ENCODE peak calls at places on chromosomes 1 and 21, in six cellular contexts. L is A549, W is ovary, M is sigmoid colon, R is stomach, E is suprapubic skin. J is an unnamed sample.

GRCh38 chr1:39360726-39361125 is 130.7 kb upstream of the BMP8A start:
- DNase-seq in L (no peak), W (no peak), M (no peak), R (no peak), E (no peak), J (no peak)

GRCh38 chr1:233512538-233512937 is 101.4 kb upstream of the KCNK1 start:
- DNase-seq in L (no peak), W (no peak), M (no peak), R (no peak), E (no peak), J (no peak)

GRCh38 chr1:160264795-160265307 is 2.5 kb upstream of the DCAF8 start:
- DNase-seq in L (no peak), W (no peak), M (no peak), R (no peak), E (no peak), J (no peak)

GRCh38 chr1:239944666-239945065 is 147.0 kb upstream of the FMN2 start:
- DNase-seq in L (no peak), W (no peak), M (no peak), R (no peak), E (no peak), J (no peak)

GRCh38 chr1:188584119-188584518 is 1755.4 kb downstream of the PLA2G4A start:
- DNase-seq in L (no peak), W (no peak), M (no peak), R (no peak), E (no peak), J (no peak)

GRCh38 chr1:235790123-235790522 is 76.6 kb downstream of the LYST start:
- DNase-seq in L (no peak), W (no peak), M (no peak), R (no peak), E (no peak), J (no peak)

GRCh38 chr1:8460132-8460544 is 142.2 kb downstream of the SLC45A1 start:
- DNase-seq in L (no peak), W (no peak), M (no peak), R (no peak), E (no peak), J (no peak)

GRCh38 chr1:54854376-54855020 is 32.5 kb downstream of the DHCR24 start:
- DNase-seq in L (no peak), W (no peak), M (peak), R (no peak), E (peak), J (no peak)

GRCh38 chr1:214623430-214623829 is 20.4 kb downstream of the CENPF start:
- DNase-seq in L (no peak), W (no peak), M (no peak), R (no peak), E (no peak), J (no peak)

GRCh38 chr21:32624726-32625125 is 12.5 kb upstream of the CFAP298 start:
- DNase-seq in L (no peak), W (no peak), M (no peak), R (no peak), E (no peak), J (no peak)

GRCh38 chr1:148264374-148265276 is 112.5 kb upstream of the NBPF11 start:
- DNase-seq in L (peak), W (peak), M (no peak), R (no peak), E (no peak), J (no peak)

GRCh38 chr1:49526672-49527071 is 497.1 kb downstream of the AGBL4 start:
- DNase-seq in L (no peak), W (no peak), M (no peak), R (no peak), E (no peak), J (no peak)

GRCh38 chr1:1020000-1020404 is at the start of gene AGRN:
- DNase-seq in L (no peak), W (peak), M (no peak), R (no peak), E (no peak), J (no peak)

GRCh38 chr1:246427611-246428010 is 79.5 kb downstream of the SMYD3 start:
- DNase-seq in L (no peak), W (no peak), M (no peak), R (no peak), E (no peak), J (no peak)

GRCh38 chr1:92832537-92833160 is 809 bp downstream of the RPL5 start:
- DNase-seq in L (no peak), W (no peak), M (no peak), R (no peak), E (no peak), J (no peak)

GRCh38 chr1:204304067-204304466 is 55.7 kb downstream of the PLEKHA6 start:
- DNase-seq in L (no peak), W (no peak), M (no peak), R (no peak), E (no peak), J (no peak)

GRCh38 chr1:162977944-162978568 is 91.1 kb upstream of the RGS4 start:
- DNase-seq in L (no peak), W (no peak), M (no peak), R (no peak), E (no peak), J (no peak)

GRCh38 chr21:43021756-43022600 is 47.6 kb downstream of the PKNOX1 start:
- DNase-seq in L (no peak), W (no peak), M (no peak), R (no peak), E (no peak), J (no peak)

GRCh38 chr1:44524180-44524579 is 119.1 kb downstream of the RNF220 start:
- DNase-seq in L (no peak), W (no peak), M (no peak), R (no peak), E (no peak), J (no peak)

GRCh38 chr1:15621975-15622374 is 4.7 kb downstream of the DDI2 start:
- DNase-seq in L (no peak), W (no peak), M (no peak), R (no peak), E (no peak), J (no peak)

GRCh38 chr1:85361106-85361505 is 84.7 kb upstream of the BCL10 start:
- DNase-seq in L (no peak), W (no peak), M (no peak), R (no peak), E (no peak), J (no peak)

GRCh38 chr1:203630697-203631096 is 4.1 kb downstream of the ATP2B4 start:
- DNase-seq in L (no peak), W (peak), M (peak), R (no peak), E (no peak), J (no peak)

GRCh38 chr1:59947047-59947938 is 20.7 kb upstream of the CYP2J2 start:
- DNase-seq in L (peak), W (peak), M (peak), R (peak), E (no peak), J (peak)

GRCh38 chr21:46154955-46155513 is 345 bp downstream of the FTCD start:
- DNase-seq in L (no peak), W (peak), M (peak), R (no peak), E (peak), J (peak)

GRCh38 chr1:41847011-41847410 is 71.7 kb downstream of the HIVEP3 start:
- DNase-seq in L (no peak), W (no peak), M (no peak), R (no peak), E (no peak), J (no peak)

GRCh38 chr1:96756789-96757188 is 35.2 kb downstream of the PTBP2 start:
- DNase-seq in L (no peak), W (no peak), M (no peak), R (no peak), E (no peak), J (no peak)

GRCh38 chr1:61356995-61357394 is 274.6 kb downstream of the NFIA start:
- DNase-seq in L (no peak), W (no peak), M (no peak), R (no peak), E (no peak), J (no peak)

GRCh38 chr1:41497631-41498030 is 13.1 kb upstream of the EDN2 start:
- DNase-seq in L (no peak), W (no peak), M (no peak), R (no peak), E (no peak), J (no peak)

GRCh38 chr1:204258213-204259115 is 44.7 kb upstream of the GOLT1A start:
- DNase-seq in L (peak), W (peak), M (no peak), R (peak), E (no peak), J (no peak)

GRCh38 chr1:6026095-6026809 is 19.4 kb upstream of the KCNAB2 start:
- DNase-seq in L (peak), W (peak), M (peak), R (peak), E (peak), J (peak)

GRCh38 chr1:2025491-2025981 is 6.4 kb downstream of the GABRD start:
- DNase-seq in L (no peak), W (peak), M (peak), R (no peak), E (no peak), J (no peak)

GRCh38 chr1:71245246-71245645 is 164.4 kb upstream of the ZRANB2 start:
- DNase-seq in L (no peak), W (no peak), M (no peak), R (no peak), E (no peak), J (no peak)

GRCh38 chr21:45080232-45080631 is 5.9 kb downstream of the ADARB1 start:
- DNase-seq in L (no peak), W (no peak), M (peak), R (no peak), E (no peak), J (no peak)

GRCh38 chr1:162497723-162498441 is at the start of gene UHMK1:
- DNase-seq in L (peak), W (peak), M (peak), R (peak), E (peak), J (peak)

GRCh38 chr1:102174259-102174863 is 177.6 kb upstream of the OLFM3 start:
- DNase-seq in L (no peak), W (no peak), M (no peak), R (no peak), E (no peak), J (no peak)
- TF ChIP-seq CTCF in L (no peak), W (no peak), M (no peak), R (no peak), E (no peak), J (no peak)

DNA sequence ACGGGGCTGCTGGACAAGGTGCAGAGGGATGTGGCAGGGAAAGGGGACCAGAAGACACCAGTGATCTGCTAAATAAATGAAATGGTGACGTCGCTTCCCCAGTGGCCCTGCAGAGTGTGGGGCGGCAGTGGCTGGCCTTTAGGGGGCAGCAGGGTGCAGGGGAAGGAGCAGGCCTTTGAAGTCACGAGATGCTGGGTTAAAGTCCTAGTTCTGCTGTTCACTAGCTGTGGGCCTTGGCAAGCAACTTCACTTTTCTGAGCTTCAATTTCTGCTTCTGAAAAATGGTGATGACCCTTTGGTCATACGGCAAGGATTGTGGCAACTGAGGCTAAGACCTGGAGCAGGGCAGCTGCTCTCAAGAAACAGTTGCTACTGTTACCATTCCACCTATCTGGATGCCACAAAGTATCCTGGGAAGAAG is 9.2 kb upstream of the GALE start:
- DNase-seq in L (peak), W (no peak), M (peak), R (peak), E (no peak), J (no peak)
- TF ChIP-seq EP300 in L (no peak), W (no peak), M (no peak), R (no peak), E (no peak), J (no peak)

DNA sequence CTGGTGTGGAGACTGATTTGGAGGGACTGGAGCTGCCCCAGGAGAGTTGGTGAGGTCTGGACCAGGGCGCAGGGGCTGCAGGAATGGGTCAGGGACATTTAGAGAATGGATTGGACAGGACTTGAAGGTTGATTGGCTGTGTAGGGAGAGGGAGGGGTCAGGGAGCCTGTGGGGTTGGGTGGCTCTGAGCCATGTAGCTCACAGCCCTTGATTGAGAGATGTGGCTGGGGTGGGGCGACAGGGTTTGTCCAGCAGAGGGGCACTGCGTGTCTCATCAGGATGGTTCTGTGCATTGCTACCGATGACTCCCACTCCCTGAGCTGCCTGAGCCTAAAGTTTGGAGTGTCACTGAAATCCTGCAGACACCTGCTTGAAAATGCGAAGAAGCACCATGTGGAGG is 12.1 kb downstream of the AZIN2 start:
- DNase-seq in L (no peak), W (no peak), M (no peak), R (no peak), E (no peak), J (no peak)
- TF ChIP-seq CTCF in L (no peak), W (no peak), M (no peak), R (no peak), E (no peak), J (no peak)

DNA sequence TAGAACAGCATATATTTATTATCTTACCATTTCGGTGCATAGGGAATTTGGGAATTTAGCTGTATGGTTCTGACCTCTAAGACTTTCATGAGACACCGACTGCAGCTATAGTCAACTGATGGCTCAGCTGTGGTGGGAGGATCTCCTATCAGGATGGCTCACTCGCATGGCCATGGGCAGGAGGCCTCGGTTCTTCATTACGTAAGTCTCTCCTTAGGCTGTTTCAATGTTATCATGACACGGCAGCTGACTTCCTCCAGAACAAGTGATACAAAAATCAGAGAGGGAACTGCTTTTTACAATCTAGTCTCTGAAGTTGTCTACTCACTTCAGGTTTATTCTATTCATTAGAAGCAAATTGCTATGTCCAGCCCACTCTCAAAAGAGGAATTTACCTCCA is 13.3 kb upstream of the CAPN8 start:
- DNase-seq in L (no peak), W (no peak), M (no peak), R (no peak), E (no peak), J (no peak)
- TF ChIP-seq EP300 in L (no peak), W (no peak), M (no peak), R (no peak), E (no peak), J (no peak)

GRCh38 chr1:173148538-173148937 is 58.6 kb downstream of the TNFSF4 start:
- DNase-seq in L (no peak), W (no peak), M (no peak), R (no peak), E (no peak), J (no peak)
- TF ChIP-seq CTCF in L (no peak), W (no peak), M (no peak), R (no peak), E (no peak), J (no peak)

DNA sequence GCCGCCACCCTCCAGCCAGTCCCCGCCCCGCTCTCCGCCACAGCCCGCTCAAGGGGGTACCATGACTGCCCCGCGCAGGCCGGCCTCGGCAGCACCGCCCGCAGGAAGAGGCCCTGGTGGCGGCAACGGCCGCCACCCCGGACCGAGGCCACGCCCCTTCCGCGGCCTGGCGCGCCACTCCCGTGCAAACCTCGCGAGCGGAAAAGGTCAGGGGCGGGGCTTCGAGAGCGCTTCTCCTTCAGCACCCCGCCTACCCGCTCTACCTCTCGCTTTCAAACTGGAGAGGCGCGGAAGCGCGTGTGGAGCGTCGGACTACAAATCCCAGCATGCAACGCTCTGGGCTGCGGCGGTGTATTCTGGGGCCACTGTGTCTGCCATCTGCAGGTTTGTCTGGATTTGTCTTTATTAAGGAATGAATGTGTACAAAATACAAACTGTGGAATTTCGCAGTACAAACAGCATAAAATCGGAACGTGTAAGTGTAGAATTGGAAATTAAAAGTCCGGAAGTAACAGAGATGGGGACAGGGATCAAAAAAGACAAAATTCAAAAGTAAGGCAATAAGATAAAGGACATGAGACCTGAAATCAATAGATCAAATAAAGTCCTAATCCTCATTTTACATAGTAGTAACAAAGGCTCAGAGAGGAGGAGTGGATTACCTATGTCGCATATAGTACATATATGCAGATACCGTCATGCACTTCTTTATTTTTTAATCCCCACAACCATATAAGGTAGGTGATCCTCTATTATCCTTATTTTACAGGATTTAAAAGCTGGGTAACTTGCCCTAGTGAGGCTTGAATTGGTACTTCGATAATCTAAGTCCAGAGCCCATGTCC is 464 bp upstream of the ADSS2 start:
- DNase-seq in L (peak), W (peak), M (peak), R (peak), E (peak), J (peak)
- TF ChIP-seq EP300 in L (no peak), W (no peak), M (no peak), R (no peak), E (no peak), J (no peak)

GRCh38 chr1:46725736-46726108 is 6.8 kb upstream of the EFCAB14 start:
- DNase-seq in L (no peak), W (no peak), M (no peak), R (no peak), E (no peak), J (no peak)
- TF ChIP-seq CTCF in L (no peak), W (no peak), M (no peak), R (no peak), E (no peak), J (no peak)

DNA sequence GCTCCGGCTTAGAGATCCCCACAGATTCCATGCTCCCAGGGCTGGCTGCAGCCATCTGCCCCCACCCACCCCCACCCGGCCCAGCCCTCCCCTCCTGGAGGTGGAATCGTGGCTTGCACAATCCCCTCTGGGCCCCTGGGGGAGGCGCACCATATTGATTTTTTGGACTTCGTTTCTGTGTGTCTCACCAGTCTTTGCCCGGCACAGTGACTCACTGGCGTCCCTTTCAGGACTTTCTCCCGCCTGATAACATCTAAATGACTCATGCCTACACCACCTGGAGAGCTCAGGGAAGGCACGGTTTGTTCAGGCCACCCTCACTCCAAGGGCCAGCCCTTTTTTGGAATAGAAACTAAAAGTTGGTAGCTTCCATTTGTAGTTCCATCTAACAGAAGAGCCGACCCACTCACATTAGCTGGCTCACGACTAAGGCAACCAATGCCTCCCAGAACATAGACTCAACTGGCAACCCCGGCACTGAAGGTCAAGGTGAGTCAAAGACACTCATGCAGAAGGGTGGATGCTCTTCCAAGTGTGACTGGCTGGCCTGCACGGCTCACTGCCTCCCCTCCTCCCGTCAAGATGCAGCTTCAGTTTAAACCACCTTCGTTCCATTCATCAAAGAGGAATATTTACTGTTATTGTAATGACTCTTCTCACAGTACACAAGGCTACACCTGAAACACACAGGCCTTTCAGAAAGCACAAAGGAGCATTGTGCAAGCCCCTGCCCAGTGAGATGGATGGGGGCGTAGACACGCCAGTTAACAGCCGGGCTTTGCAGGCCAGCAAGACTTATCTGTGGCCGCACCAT is 18.1 kb upstream of the ETS2 start:
- DNase-seq in L (peak), W (no peak), M (no peak), R (peak), E (no peak), J (no peak)
- TF ChIP-seq EP300 in L (peak), W (no peak), M (no peak), R (no peak), E (no peak), J (no peak)

GRCh38 chr21:41777934-41778815 is 11.3 kb upstream of the RIPK4 start:
- DNase-seq in L (no peak), W (peak), M (peak), R (peak), E (peak), J (peak)
- TF ChIP-seq CTCF in L (peak), W (peak), M (peak), R (peak), E (peak), J (peak)

GRCh38 chr1:19468397-19468956 is 16.9 kb downstream of the CAPZB start:
- DNase-seq in L (peak), W (no peak), M (no peak), R (peak), E (no peak), J (no peak)
- TF ChIP-seq EP300 in L (no peak), W (no peak), M (no peak), R (no peak), E (no peak), J (no peak)